ENCODE peak calls at places on chromosomes 16 and 17, in six cellular contexts. F is right atrium auricular region, W is HFF-Myc, N is choroid plexus epithelial cell, H is tibial artery, L is fibroblast of mammary gland. O is an unnamed sample.

GRCh38 chr17:6172642-6173330 is 102.6 kb downstream of the WSCD1 start:
- DNase-seq in N (no peak), L (no peak), H (peak; percentile 31), W (no peak), F (no peak), O (no peak)

GRCh38 chr16:30885196-30885595 is 8.7 kb downstream of the BCL7C start:
- DNase-seq in L (no peak), N (no peak), F (no peak), H (no peak), W (no peak), O (no peak)

GRCh38 chr17:2054262-2054739 is 602 bp upstream of the HIC1 start:
- DNase-seq in H (no peak), N (peak; percentile 81), L (peak; percentile 64), F (no peak), W (no peak), O (no peak)

GRCh38 chr17:17582372-17582771 is 9.1 kb downstream of the PEMT start:
- DNase-seq in W (no peak), L (no peak), F (no peak), H (no peak), N (no peak), O (no peak)

GRCh38 chr16:82945420-82946096 is 318.8 kb downstream of the CDH13 start:
- DNase-seq in L (no peak), N (no peak), F (no peak), H (no peak), W (no peak), O (no peak)

GRCh38 chr16:85275533-85276249 is 163.4 kb upstream of the CIBAR2 start:
- DNase-seq in L (peak; percentile 45), W (no peak), H (peak; percentile 82), N (peak; percentile 69), F (peak; percentile 75), O (no peak)

GRCh38 chr17:5785867-5786509 is 201.7 kb upstream of the NLRP1 start:
- DNase-seq in W (no peak), L (peak; percentile 65), H (peak; percentile 32), N (peak; percentile 38), F (no peak), O (no peak)

GRCh38 chr17:49290690-49291326 is 60.2 kb upstream of the PHOSPHO1 start:
- DNase-seq in W (peak; percentile 6), F (no peak), H (no peak), L (peak; percentile 41), N (peak; percentile 70), O (no peak)

GRCh38 chr17:82257473-82257872 is 16.0 kb downstream of the CSNK1D start:
- DNase-seq in L (peak; percentile 66), F (no peak), W (no peak), N (peak; percentile 76), H (no peak), O (no peak)

GRCh38 chr17:41464682-41465081 is 2.5 kb downstream of the KRT32 start:
- DNase-seq in F (peak; percentile 64), L (peak; percentile 86), N (peak; percentile 69), H (no peak), W (peak; percentile 58), O (no peak)

GRCh38 chr17:18107971-18108370 is 585 bp upstream of the MYO15A start:
- DNase-seq in H (no peak), N (no peak), F (no peak), W (no peak), L (no peak), O (no peak)

GRCh38 chr17:81365148-81365600 is 30.1 kb upstream of the BAHCC1 start:
- DNase-seq in N (peak; percentile 89), W (no peak), L (peak; percentile 80), H (no peak), F (peak; percentile 79), O (peak; percentile 77)

GRCh38 chr16:19909750-19910322 is 25.2 kb upstream of the GPRC5B start:
- DNase-seq in N (no peak), H (no peak), L (no peak), W (no peak), F (no peak), O (no peak)

GRCh38 chr17:59491353-59492090 is 73.9 kb upstream of the DHX40 start:
- DNase-seq in N (peak; percentile 45), W (no peak), H (peak; percentile 10), F (no peak), L (no peak), O (no peak)

GRCh38 chr16:53779186-53779585 is 75.2 kb downstream of the FTO start:
- DNase-seq in N (no peak), W (no peak), L (no peak), H (no peak), F (no peak), O (no peak)

GRCh38 chr17:82380860-82381702 is 9.5 kb downstream of the UTS2R start:
- DNase-seq in L (peak; percentile 74), N (no peak), F (no peak), H (no peak), W (no peak), O (no peak)

GRCh38 chr16:27253526-27253930 is 15.0 kb downstream of the NSMCE1 start:
- DNase-seq in W (peak; percentile 59), F (peak; percentile 57), L (peak; percentile 90), H (no peak), N (peak; percentile 89), O (no peak)

GRCh38 chr17:18362509-18363020 is 785 bp downstream of the SHMT1 start:
- DNase-seq in F (peak; percentile 71), L (peak; percentile 58), N (peak; percentile 25), W (no peak), H (peak; percentile 76), O (no peak)

GRCh38 chr17:83179811-83180210 is 100.4 kb downstream of the METRNL start:
- DNase-seq in F (peak; percentile 50), N (no peak), L (no peak), H (no peak), W (no peak), O (no peak)

GRCh38 chr16:85457366-85457765 is 155.8 kb upstream of the GSE1 start:
- DNase-seq in H (no peak), W (no peak), F (no peak), L (no peak), N (no peak), O (no peak)

DNA sequence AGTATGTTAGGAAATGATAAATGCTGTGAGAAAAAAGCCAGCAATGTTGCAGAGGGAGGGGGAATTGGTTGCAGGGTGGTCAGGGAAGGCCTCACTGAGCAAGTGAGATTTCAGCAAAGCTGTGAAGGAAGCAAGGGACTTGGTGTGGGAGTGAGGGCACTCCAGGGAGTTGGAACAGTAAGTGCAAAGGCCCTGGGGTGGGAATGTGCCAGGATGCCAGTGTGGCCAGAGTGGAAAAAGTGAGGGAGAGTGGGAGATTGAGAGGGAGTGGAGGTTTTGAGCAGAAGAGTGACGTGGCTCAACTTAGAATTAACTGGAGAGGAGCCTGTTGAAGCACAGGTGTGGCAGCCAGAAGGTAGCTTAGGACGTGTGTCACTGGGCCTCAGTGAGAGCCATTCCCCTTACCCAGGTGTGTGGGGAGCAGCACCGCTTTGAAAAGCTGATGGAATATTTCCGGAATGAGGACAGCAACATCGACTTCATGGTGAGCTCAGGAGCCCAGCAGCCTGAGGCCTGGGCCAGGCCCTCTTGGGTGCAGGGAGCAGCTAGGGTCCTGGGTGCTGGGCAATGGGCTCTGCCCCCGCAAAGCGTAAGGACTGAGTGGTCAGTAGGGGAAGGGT is 16.6 kb downstream of the FMNL1 start:
- DNase-seq in F (no peak), L (no peak), N (no peak), H (no peak), W (no peak), O (no peak)
- TF ChIP-seq CTCF in F (no peak), L (no peak), N (no peak), H (no peak), W (no peak), O (no peak)

GRCh38 chr16:50547340-50547865 is 793 bp upstream of the NKD1 start:
- DNase-seq in H (peak; percentile 80), F (no peak), L (no peak), N (peak; percentile 8), W (no peak), O (no peak)
- TF ChIP-seq CTCF in H (peak; percentile 24), F (peak; percentile 34), L (no peak), N (peak; percentile 25), W (peak; percentile 3), O (no peak)

GRCh38 chr16:35908942-35909341 is 2449.5 kb downstream of the TP53TG3F start:
- DNase-seq in H (no peak), L (no peak), N (no peak), F (no peak), W (no peak), O (no peak)
- TF ChIP-seq CTCF in H (no peak), L (peak; percentile 14), N (peak; percentile 2), F (no peak), W (peak; percentile 37), O (no peak)

DNA sequence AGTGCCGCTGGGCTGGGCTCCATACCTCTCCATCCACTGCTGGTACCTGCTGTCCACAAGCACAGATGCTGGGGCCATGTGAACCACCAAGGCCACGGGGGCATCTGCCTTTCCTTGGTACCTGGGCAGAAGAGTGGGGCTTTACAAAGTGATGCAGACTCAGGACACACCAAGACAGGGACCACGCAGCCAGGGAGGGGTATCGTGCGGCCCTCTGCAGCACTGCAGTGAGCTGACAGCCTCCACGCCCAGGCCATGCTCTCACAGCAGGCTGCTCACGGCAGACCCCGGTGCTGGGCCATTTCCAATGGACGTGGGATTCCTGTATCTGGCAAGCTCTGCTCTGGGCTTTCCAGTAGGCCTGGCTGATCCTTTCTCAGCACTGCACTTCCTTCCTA is 14.4 kb downstream of the ELAC2 start:
- DNase-seq in F (no peak), W (no peak), N (no peak), L (no peak), H (peak; percentile 63), O (no peak)
- TF ChIP-seq CTCF in F (peak; percentile 19), W (no peak), N (no peak), L (no peak), H (no peak), O (no peak)

GRCh38 chr16:6032438-6032837 is 934.8 kb upstream of the EEF2KMT start:
- DNase-seq in F (no peak), L (no peak), N (peak; percentile 1), W (no peak), H (no peak), O (no peak)
- TF ChIP-seq CTCF in F (no peak), L (no peak), N (no peak), W (no peak), H (no peak), O (no peak)

O was measured in coronary artery.